ENCODE peak calls at places on chromosomes 1 and 21, in nine cellular contexts. O is CD4-positive, CD25-positive, alpha-beta regulatory T cell; D is Caki2; S is natural killer cell; F is CD8-positive, alpha-beta memory T cell; T is NCI-H1930; X is HTR-8/SVneo; V is ACHN; N is GM13977. M is an unnamed sample.

GRCh38 chr1:51829058-51829457 is 49.5 kb downstream of the NRDC start:
- DNase-seq in O (no peak), D (no peak), S (no peak), F (no peak), T (no peak), X (no peak), V (no peak), N (no peak), M (no peak)

GRCh38 chr1:168736450-168736980 is 7.5 kb upstream of the DPT start:
- DNase-seq in O (no peak), D (peak), S (no peak), F (no peak), T (no peak), X (no peak), V (no peak), N (no peak), M (no peak)

GRCh38 chr1:93605812-93606512 is 75.7 kb downstream of the BCAR3 start:
- DNase-seq in O (no peak), D (peak), S (no peak), F (no peak), T (no peak), X (peak), V (peak), N (no peak), M (no peak)

GRCh38 chr1:173590557-173590956 is 12.3 kb downstream of the SLC9C2 start:
- DNase-seq in O (no peak), D (no peak), S (no peak), F (no peak), T (no peak), X (peak), V (no peak), N (no peak), M (no peak)

GRCh38 chr1:77405186-77405585 is 123.4 kb downstream of the AK5 start:
- DNase-seq in O (no peak), D (no peak), S (no peak), F (no peak), T (no peak), X (no peak), V (no peak), N (no peak), M (no peak)

GRCh38 chr1:187264995-187265602 is 436.4 kb downstream of the PLA2G4A start:
- DNase-seq in O (no peak), D (peak), S (no peak), F (no peak), T (no peak), X (peak), V (peak), N (no peak), M (no peak)

GRCh38 chr1:157311730-157312269 is 173.6 kb upstream of the ETV3 start:
- DNase-seq in O (no peak), D (no peak), S (no peak), F (no peak), T (no peak), X (no peak), V (no peak), N (no peak), M (no peak)

GRCh38 chr21:46159390-46159789 is 4.0 kb upstream of the FTCD start:
- DNase-seq in O (no peak), D (no peak), S (no peak), F (no peak), T (no peak), X (no peak), V (no peak), N (no peak), M (no peak)

GRCh38 chr21:27580276-27580675 is 613.4 kb upstream of the ADAMTS5 start:
- DNase-seq in O (no peak), D (no peak), S (no peak), F (no peak), T (no peak), X (no peak), V (no peak), N (no peak), M (no peak)

GRCh38 chr1:215083408-215083961 is 948 bp downstream of the KCNK2 start:
- DNase-seq in O (no peak), D (peak), S (no peak), F (no peak), T (peak), X (peak), V (peak), N (no peak), M (no peak)

GRCh38 chr21:38660333-38661295 is 145.1 kb upstream of the ETS2 start:
- DNase-seq in O (no peak), D (no peak), S (no peak), F (no peak), T (no peak), X (no peak), V (no peak), N (no peak), M (peak)

M was measured in GM10248.